ENCODE peak calls at places on chromosome 12, in four cellular contexts. G is mesothelial cell of epicardium, N is transverse colon, U is lower leg skin. T is an unnamed sample.

GRCh38 chr12:49054524-49054923 is 6.1 kb downstream of the KMT2D start:
- DNase-seq in N (no peak), U (no peak), G (no peak), T (no peak)

GRCh38 chr12:41286426-41286825 is 98.3 kb downstream of the PDZRN4 start:
- DNase-seq in N (no peak), G (no peak), U (no peak), T (no peak)

GRCh38 chr12:92070864-92071445 is 74.7 kb downstream of the BTG1 start:
- DNase-seq in N (peak), U (no peak), G (no peak), T (no peak)

GRCh38 chr12:32126720-32127119 is 20.1 kb downstream of the BICD1 start:
- DNase-seq in U (no peak), G (no peak), N (no peak), T (no peak)

GRCh38 chr12:6386522-6386921 is 2.6 kb downstream of the LTBR start:
- DNase-seq in N (no peak), G (no peak), U (no peak), T (no peak)

GRCh38 chr12:2823483-2823882 is 11.0 kb downstream of the ITFG2 start:
- DNase-seq in G (no peak), N (no peak), U (no peak), T (no peak)

GRCh38 chr12:26431211-26431610 is 235.8 kb downstream of the SSPN start:
- DNase-seq in N (no peak), G (no peak), U (no peak), T (no peak)

GRCh38 chr12:93419388-93420034 is 22.2 kb downstream of the UBE2N start:
- DNase-seq in U (no peak), G (no peak), N (no peak), T (no peak)

GRCh38 chr12:110351119-110351518 is 52.4 kb downstream of the ANAPC7 start:
- DNase-seq in U (no peak), G (no peak), N (no peak), T (no peak)

GRCh38 chr12:76206677-76207072 is 122.2 kb upstream of the NAP1L1 start:
- DNase-seq in N (no peak), U (no peak), G (no peak), T (no peak)

GRCh38 chr12:42474391-42474790 is 115.2 kb downstream of the PRICKLE1 start:
- DNase-seq in G (no peak), U (no peak), N (no peak), T (no peak)

GRCh38 chr12:4273651-4274395 is at the start of gene CCND2:
- DNase-seq in N (peak), U (peak), G (peak), T (peak)

GRCh38 chr12:990308-990648 is 745 bp upstream of the ERC1 start:
- DNase-seq in N (peak), U (peak), G (peak), T (peak)